ENCODE peak calls at places on chromosomes 7 and 10, in four cellular contexts. A is transverse colon, L is tibial artery, V is body of pancreas. H is an unnamed sample.
A peak's percentile ranks its signal among the peaks of the same experiment; 100 is the strongest.

GRCh38 chr10:5443429-5443828 is 31.1 kb downstream of the NET1 start:
- DNase-seq in A (no peak), L (no peak), V (no peak), H (no peak)

GRCh38 chr7:136640977-136641376 is 227.5 kb upstream of the CHRM2 start:
- DNase-seq in A (no peak), L (no peak), V (no peak), H (no peak)

GRCh38 chr10:100970914-100971811 is 1.9 kb downstream of the SEMA4G start:
- DNase-seq in A (peak; percentile 81), L (no peak), V (peak; percentile 68), H (peak; percentile 52)

GRCh38 chr7:47255441-47255840 is 326.5 kb downstream of the TNS3 start:
- DNase-seq in A (no peak), L (no peak), V (no peak), H (no peak)

GRCh38 chr7:66847879-66848810 is 72.9 kb upstream of the TMEM248 start:
- DNase-seq in A (no peak), L (no peak), V (no peak), H (no peak)

GRCh38 chr10:118754556-118755423 is at the start of gene CACUL1:
- DNase-seq in A (peak; percentile 100), L (peak; percentile 100), V (peak; percentile 100), H (peak; percentile 100)

GRCh38 chr7:101244385-101245146 is at the start of gene FIS1:
- DNase-seq in A (peak; percentile 95), L (peak; percentile 96), V (peak; percentile 96), H (peak; percentile 95)

GRCh38 chr7:37065779-37066271 is 341.5 kb upstream of the AOAH start:
- DNase-seq in A (no peak), L (no peak), V (no peak), H (no peak)

GRCh38 chr10:14658331-14659122 is 116.2 kb downstream of the FAM107B start:
- DNase-seq in A (no peak), L (no peak), V (no peak), H (no peak)

GRCh38 chr10:14659626-14660196 is 115.0 kb downstream of the FAM107B start:
- DNase-seq in A (peak; percentile 49), L (no peak), V (no peak), H (no peak)

GRCh38 chr10:14664345-14664744 is 110.4 kb downstream of the FAM107B start:
- DNase-seq in A (no peak), L (no peak), V (no peak), H (no peak)

GRCh38 chr10:14661818-14662217 is 112.9 kb downstream of the FAM107B start:
- DNase-seq in A (no peak), L (no peak), V (no peak), H (no peak)

DNA sequence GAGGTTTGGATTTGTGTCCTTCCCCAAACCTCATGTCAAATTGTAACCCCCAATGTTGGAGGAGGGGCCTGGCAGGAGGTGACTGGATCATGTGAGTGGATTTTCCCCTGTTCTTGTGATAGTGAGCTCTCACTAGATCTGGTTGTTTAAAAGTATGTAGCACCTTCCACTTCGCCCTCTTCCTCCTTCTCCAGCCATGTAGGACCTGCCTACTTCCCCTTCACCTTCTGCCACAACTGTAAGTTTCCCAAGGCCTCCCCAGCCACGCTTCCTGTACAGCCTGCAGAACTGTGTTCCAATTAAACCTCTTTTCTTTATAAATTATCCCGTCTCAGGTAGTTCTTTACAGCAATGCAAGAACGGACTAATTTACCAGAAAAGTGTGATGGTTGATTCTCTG is 113.8 kb downstream of the FAM107B start:
- DNase-seq in A (no peak), L (no peak), V (no peak), H (no peak)
- H3K4me3 ChIP-seq in A (no peak overlapping the region), L (no peak overlapping the region), V (no peak overlapping the region), H (no peak overlapping the region)

GRCh38 chr10:124639206-124639605 is 105.0 kb downstream of the FAM53B start:
- DNase-seq in A (no peak), L (no peak), V (no peak), H (no peak)
- H3K27ac ChIP-seq in A (no peak overlapping the region), L (no peak overlapping the region), V (no peak overlapping the region), H (no peak overlapping the region)

DNA sequence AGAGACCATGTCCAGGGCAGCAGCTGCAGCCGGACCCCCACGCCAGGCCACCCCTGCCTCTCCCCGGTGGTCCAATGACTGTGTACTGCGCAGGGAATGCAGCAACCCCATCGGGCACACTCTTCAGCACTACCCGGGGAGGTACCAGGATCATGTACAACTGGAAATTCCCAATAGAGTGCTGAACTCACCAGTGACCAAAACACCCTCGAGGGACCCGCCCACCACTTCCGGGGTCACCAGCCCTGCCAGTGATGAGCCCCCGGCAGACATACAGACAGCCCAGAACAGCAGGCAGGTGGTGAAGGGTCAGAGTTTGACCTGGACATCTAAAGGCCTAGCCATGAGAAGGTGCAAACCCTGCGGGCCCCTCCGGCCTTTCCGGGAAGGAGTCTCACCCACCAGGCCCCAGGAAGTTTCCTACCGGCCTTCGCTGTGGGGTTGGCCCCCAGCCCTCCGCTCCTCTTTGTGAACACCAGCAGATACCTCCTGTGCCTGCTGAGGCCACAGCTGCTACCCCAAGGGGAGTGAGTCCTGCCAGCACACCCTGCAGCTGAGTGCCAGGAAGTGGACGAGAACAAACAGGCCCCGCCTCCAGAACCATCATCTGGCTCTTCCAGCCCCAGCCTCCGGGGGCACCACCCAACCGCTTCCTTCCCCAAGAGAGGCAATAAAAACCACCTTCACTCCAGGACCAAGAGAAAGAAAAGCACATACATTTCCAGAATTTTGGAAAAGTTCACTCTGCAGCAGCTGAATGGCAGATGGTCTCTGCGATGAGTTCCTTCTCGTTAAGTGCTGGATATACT is 5.0 kb upstream of the ANKRD61 start:
- DNase-seq in A (peak; percentile 89), L (peak; percentile 72), V (peak; percentile 39), H (peak; percentile 78)
- H3K4me3 ChIP-seq in A (peak overlapping the region; percentile 38), L (peak overlapping the region; percentile 19), V (no peak overlapping the region), H (peak overlapping the region; percentile 41)

GRCh38 chr7:105990726-105991465 is 27.8 kb downstream of the CDHR3 start:
- DNase-seq in A (no peak), L (peak; percentile 3), V (no peak), H (no peak)
- H3K27ac ChIP-seq in A (no peak overlapping the region), L (no peak overlapping the region), V (no peak overlapping the region), H (no peak overlapping the region)

DNA sequence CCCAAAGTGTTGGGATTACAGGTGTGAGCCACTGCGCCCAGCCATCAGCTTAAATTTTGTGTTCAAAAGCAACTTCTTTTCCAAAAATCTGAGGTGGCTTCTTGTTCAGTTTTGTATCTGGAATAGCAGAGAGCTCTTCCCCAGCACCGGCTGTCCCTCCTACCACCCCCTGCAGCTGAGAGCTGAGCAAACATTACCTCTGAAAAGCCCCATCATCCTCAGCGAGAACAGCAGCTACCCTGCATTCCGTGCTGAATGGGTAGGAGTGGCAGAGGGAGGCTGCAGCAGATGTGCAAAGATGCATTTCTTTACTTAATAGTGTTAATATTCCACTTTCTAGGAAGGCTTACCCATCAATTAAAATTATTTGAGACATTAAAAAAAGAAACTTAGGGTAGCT is 31.8 kb downstream of the CCM2 start:
- DNase-seq in A (no peak), L (no peak), V (no peak), H (no peak)
- H3K4me3 ChIP-seq in A (no peak overlapping the region), L (no peak overlapping the region), V (no peak overlapping the region), H (no peak overlapping the region)

DNA sequence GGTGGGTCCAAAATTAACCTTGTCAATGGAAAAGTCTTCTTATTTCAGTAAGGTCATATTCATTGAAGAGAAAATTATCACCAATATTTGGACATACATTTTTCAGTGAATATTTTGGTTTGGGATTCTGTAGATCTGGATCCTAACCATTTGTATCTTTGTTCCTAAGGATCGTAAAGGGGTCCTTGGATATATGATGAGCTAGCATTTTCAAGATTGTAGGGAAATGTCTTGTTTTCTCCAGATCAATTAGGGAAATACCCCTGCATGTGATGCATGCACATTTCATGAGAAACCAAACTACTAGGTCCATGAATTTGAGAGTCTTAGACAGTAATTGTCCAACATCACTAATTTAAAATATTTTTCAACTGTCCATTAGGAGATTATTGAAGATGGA is 18.0 kb downstream of the DNTT start:
- DNase-seq in A (no peak), L (no peak), V (no peak), H (no peak)
- H3K27ac ChIP-seq in A (no peak overlapping the region), L (no peak overlapping the region), V (no peak overlapping the region), H (no peak overlapping the region)

GRCh38 chr10:86401588-86402282 is 35.1 kb upstream of the GRID1 start:
- DNase-seq in A (peak; percentile 28), L (no peak), V (peak; percentile 49), H (peak; percentile 66)
- H3K4me3 ChIP-seq in A (peak overlapping the region; percentile 71), L (peak overlapping the region; percentile 68), V (peak overlapping the region; percentile 33), H (peak overlapping the region; percentile 92)